ENCODE peak calls at places on chromosomes 7 and 10, in four cellular contexts. C, X, U and W are unnamed samples.

GRCh38 chr7:107147464-107148214 is 21.2 kb upstream of the HBP1 start:
- DNase-seq in U (no peak), C (peak), X (no peak), W (peak)

GRCh38 chr10:48890904-48891839 is 48.5 kb downstream of the LRRC18 start:
- DNase-seq in U (no peak), C (peak), X (no peak), W (no peak)

GRCh38 chr7:55246181-55246580 is 119.0 kb upstream of the LANCL2 start:
- DNase-seq in X (no peak), U (no peak), C (peak), W (peak)

GRCh38 chr7:32360127-32360526 is 130.1 kb downstream of the LSM5 start:
- DNase-seq in U (no peak), C (no peak), X (no peak), W (no peak)

GRCh38 chr10:13331641-13332040 is 16.5 kb downstream of the SEPHS1 start:
- DNase-seq in U (no peak), X (no peak), C (no peak), W (no peak)

GRCh38 chr7:16403475-16403874 is 17.9 kb downstream of the CRPPA start:
- DNase-seq in U (no peak), X (no peak), C (no peak), W (no peak)

GRCh38 chr10:6202098-6202683 is 541 bp upstream of the PFKFB3 start:
- DNase-seq in X (no peak), U (no peak), C (no peak), W (peak)

GRCh38 chr10:124157286-124157685 is 63.9 kb upstream of the CHST15 start:
- DNase-seq in C (no peak), U (peak), X (no peak), W (no peak)

GRCh38 chr7:90681336-90682019 is 85.4 kb downstream of the CDK14 start:
- DNase-seq in C (peak), U (no peak), X (no peak), W (peak)

GRCh38 chr7:2734761-2735571 is 47.0 kb downstream of the AMZ1 start:
- DNase-seq in U (no peak), C (no peak), X (no peak), W (no peak)

GRCh38 chr10:7488418-7488829 is 77.6 kb upstream of the SFMBT2 start:
- DNase-seq in X (no peak), C (peak), U (no peak), W (peak)

GRCh38 chr10:70481831-70482530 is 3.4 kb downstream of the PALD1 start:
- DNase-seq in U (no peak), X (peak), C (no peak), W (no peak)

GRCh38 chr7:46569117-46569433 is 648.0 kb upstream of the IGFBP3 start:
- DNase-seq in X (no peak), C (no peak), U (no peak), W (no peak)

GRCh38 chr10:67256984-67257383 is 331.1 kb downstream of the LRRTM3 start:
- DNase-seq in X (no peak), C (peak), U (no peak), W (no peak)

GRCh38 chr10:118031351-118032075 is 15.2 kb downstream of the RAB11FIP2 start:
- DNase-seq in X (no peak), U (no peak), C (no peak), W (no peak)